ENCODE peak calls at places on chromosomes 11 and 22, in six cellular contexts. S is iPS DF 6.9, I is substantia nigra, A is H9, P is stomach, E is breast epithelium. H is an unnamed sample.

GRCh38 chr22:28139993-28140392 is 220.9 kb upstream of the PITPNB start:
- DNase-seq in S (no peak), I (no peak), A (no peak), P (no peak), E (no peak), H (no peak)

GRCh38 chr11:64356498-64357411 is 2.2 kb upstream of the RPS6KA4 start:
- DNase-seq in S (no peak), I (no peak), A (peak), P (peak), E (no peak), H (no peak)

GRCh38 chr11:44536779-44537516 is 28.5 kb upstream of the CD82 start:
- DNase-seq in S (no peak), I (no peak), A (no peak), P (no peak), E (no peak), H (no peak)

GRCh38 chr11:8867856-8868705 is 42.9 kb upstream of the AKIP1 start:
- DNase-seq in S (no peak), I (no peak), A (no peak), P (no peak), E (no peak), H (no peak)

GRCh38 chr22:22818861-22819855 is 68.5 kb upstream of the IGLL5 start:
- DNase-seq in S (no peak), I (no peak), A (no peak), P (no peak), E (no peak), H (peak)

GRCh38 chr22:49737101-49737551 is 90.5 kb downstream of the BRD1 start:
- DNase-seq in S (no peak), I (no peak), A (no peak), P (peak), E (peak), H (peak)

GRCh38 chr11:122795281-122795680 is 43.0 kb upstream of the CRTAM start:
- DNase-seq in S (no peak), I (no peak), A (no peak), P (no peak), E (no peak), H (no peak)

GRCh38 chr11:2783536-2784082 is 83.8 kb upstream of the KCNQ1OT1 start:
- DNase-seq in S (no peak), I (no peak), A (no peak), P (no peak), E (no peak), H (no peak)

GRCh38 chr11:100984668-100985067 is 144.9 kb downstream of the PGR start:
- DNase-seq in S (no peak), I (no peak), A (no peak), P (no peak), E (no peak), H (no peak)

GRCh38 chr11:74006743-74007304 is 2.1 kb downstream of the UCP3 start:
- DNase-seq in S (no peak), I (no peak), A (no peak), P (no peak), E (no peak), H (no peak)

GRCh38 chr11:7609015-7609414 is 64.3 kb downstream of the CYB5R2 start:
- DNase-seq in S (no peak), I (no peak), A (no peak), P (no peak), E (no peak), H (no peak)

GRCh38 chr11:77200869-77201268 is 72.8 kb downstream of the MYO7A start:
- DNase-seq in S (no peak), I (no peak), A (no peak), P (peak), E (peak), H (no peak)

GRCh38 chr11:38046571-38047135 is 1448.6 kb upstream of the RAG2 start:
- DNase-seq in S (peak), I (no peak), A (peak), P (no peak), E (no peak), H (no peak)

GRCh38 chr22:19122752-19123492 is 710 bp upstream of the DGCR2 start:
- DNase-seq in S (no peak), I (no peak), A (no peak), P (peak), E (no peak), H (no peak)

GRCh38 chr11:63802637-63803414 is 10.4 kb upstream of the SPINDOC start:
- DNase-seq in S (no peak), I (no peak), A (no peak), P (no peak), E (no peak), H (no peak)

GRCh38 chr22:49693416-49693815 is 134.3 kb downstream of the BRD1 start:
- DNase-seq in S (no peak), I (no peak), A (no peak), P (peak), E (peak), H (no peak)

GRCh38 chr11:57379732-57380131 is 1.2 kb downstream of the PRG3 start:
- DNase-seq in S (peak), I (no peak), A (peak), P (no peak), E (no peak), H (no peak)

GRCh38 chr11:69957849-69958248 is 120.3 kb upstream of the ANO1 start:
- DNase-seq in S (no peak), I (no peak), A (no peak), P (no peak), E (no peak), H (no peak)

GRCh38 chr11:72838691-72839305 is 24.6 kb downstream of the ATG16L2 start:
- DNase-seq in S (no peak), I (no peak), A (no peak), P (no peak), E (no peak), H (no peak)

GRCh38 chr11:48052183-48053040 is 72.1 kb downstream of the PTPRJ start:
- DNase-seq in S (no peak), I (no peak), A (peak), P (peak), E (peak), H (no peak)

GRCh38 chr11:66337103-66337899 is 1.1 kb upstream of the RIN1 start:
- DNase-seq in S (no peak), I (no peak), A (no peak), P (no peak), E (no peak), H (no peak)

GRCh38 chr11:36362902-36363301 is 66.8 kb downstream of the PRR5L start:
- DNase-seq in S (no peak), I (no peak), A (no peak), P (no peak), E (no peak), H (peak)

GRCh38 chr11:17371614-17372013 is 16.8 kb downstream of the KCNJ11 start:
- DNase-seq in S (no peak), I (no peak), A (no peak), P (no peak), E (no peak), H (no peak)

GRCh38 chr11:88152381-88152780 is 22.9 kb downstream of the RAB38 start:
- DNase-seq in S (no peak), I (no peak), A (no peak), P (no peak), E (no peak), H (no peak)
- H3K27ac ChIP-seq in S (no peak), I (no peak), A (no peak), P (no peak), E (no peak), H (no peak)

DNA sequence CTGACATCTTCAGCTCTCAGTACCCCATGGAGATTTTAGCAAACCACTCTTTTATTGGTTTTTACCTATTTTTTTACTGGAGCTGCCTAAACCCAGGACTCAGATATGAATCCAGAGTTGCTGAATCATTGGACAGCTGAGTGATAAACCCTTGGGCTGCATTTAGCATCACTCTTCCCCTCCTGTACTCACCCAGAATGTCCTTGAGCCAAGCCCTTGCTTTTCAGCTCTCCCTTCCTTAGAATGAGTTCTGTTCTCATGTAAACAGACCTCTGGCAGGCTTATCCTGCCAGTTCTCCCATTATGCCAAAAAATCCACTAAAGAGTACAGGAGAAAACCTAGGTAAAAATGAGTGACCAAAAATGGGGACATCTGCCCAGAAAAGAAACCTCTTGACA is 200.1 kb upstream of the POU2AF2 start:
- DNase-seq in S (no peak), I (no peak), A (no peak), P (no peak), E (no peak), H (no peak)
- H3K27ac ChIP-seq in S (no peak), I (no peak), A (no peak), P (no peak), E (no peak), H (peak)

GRCh38 chr11:10097615-10098014 is 196.4 kb downstream of the SBF2 start:
- DNase-seq in S (no peak), I (no peak), A (no peak), P (no peak), E (no peak), H (no peak)
- H3K27ac ChIP-seq in S (no peak), I (no peak), A (no peak), P (no peak), E (no peak), H (no peak)

GRCh38 chr22:44313385-44314006 is 745 bp upstream of the SHISAL1 start:
- DNase-seq in S (no peak), I (no peak), A (no peak), P (no peak), E (no peak), H (no peak)

GRCh38 chr22:44311104-44311854 is 1.5 kb downstream of the SHISAL1 start:
- DNase-seq in S (no peak), I (no peak), A (no peak), P (no peak), E (no peak), H (no peak)

GRCh38 chr22:44314425-44315067 is 1.8 kb upstream of the SHISAL1 start:
- DNase-seq in S (no peak), I (no peak), A (no peak), P (no peak), E (no peak), H (no peak)

GRCh38 chr22:44311855-44312170 is 938 bp downstream of the SHISAL1 start:
- DNase-seq in S (no peak), I (no peak), A (no peak), P (no peak), E (no peak), H (no peak)

DNA sequence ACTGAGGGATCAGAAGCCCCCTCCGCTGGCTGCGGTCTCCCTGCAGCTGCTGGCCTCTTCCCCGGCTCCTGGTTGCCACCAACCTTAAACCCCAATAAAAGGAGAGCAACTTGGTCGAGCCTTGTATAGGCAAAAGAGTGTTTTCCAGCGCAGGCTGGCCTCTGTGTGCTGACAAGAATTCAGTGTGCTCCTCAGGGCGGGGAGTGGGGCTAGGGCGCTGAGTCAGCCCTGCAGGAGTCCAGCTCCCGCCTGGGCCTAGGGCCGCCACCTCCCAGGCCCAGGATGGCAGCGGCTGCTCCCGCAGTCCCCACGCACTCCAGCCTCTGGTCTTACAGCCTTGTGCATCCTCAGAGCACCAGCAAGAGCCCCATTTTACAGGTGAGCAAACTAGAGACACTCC is at the start of gene SHISAL1:
- DNase-seq in S (no peak), I (no peak), A (no peak), P (no peak), E (no peak), H (no peak)
- H3K27ac ChIP-seq in S (no peak), I (no peak), A (no peak), P (no peak), E (no peak), H (peak)

H was measured in esophagus muscularis mucosa.